ENCODE peak calls at places on chromosomes 1 and 21, in six cellular contexts. One of them, this sample, is unnamed.

GRCh38 chr1:158002022-158002629 is 8.7 kb downstream of the KIRREL1 start:
- DNase-seq in neural progenitor cell: peak; percentile 64
- DNase-seq in cardiac fibroblast: peak; percentile 53
- DNase-seq in DND-41: peak; percentile 13
- DNase-seq in psoas muscle: no peak
- DNase-seq in brain microvascular endothelial cell: no peak
- DNase-seq in this sample: no peak

GRCh38 chr1:78722947-78723346 is 73.3 kb downstream of the IFI44 start:
- DNase-seq in neural progenitor cell: no peak
- DNase-seq in cardiac fibroblast: peak; percentile 61
- DNase-seq in brain microvascular endothelial cell: no peak
- DNase-seq in DND-41: no peak
- DNase-seq in psoas muscle: no peak
- DNase-seq in this sample: peak; percentile 25

GRCh38 chr21:25708467-25709065 is 26.1 kb downstream of the ATP5PF start:
- DNase-seq in DND-41: peak; percentile 42
- DNase-seq in psoas muscle: no peak
- DNase-seq in neural progenitor cell: peak; percentile 51
- DNase-seq in cardiac fibroblast: peak; percentile 67
- DNase-seq in brain microvascular endothelial cell: peak; percentile 43
- DNase-seq in this sample: peak; percentile 58

GRCh38 chr1:28869952-28870351 is 44.4 kb upstream of the EPB41 start:
- DNase-seq in brain microvascular endothelial cell: no peak
- DNase-seq in cardiac fibroblast: no peak
- DNase-seq in neural progenitor cell: no peak
- DNase-seq in DND-41: no peak
- DNase-seq in psoas muscle: peak; percentile 1
- DNase-seq in this sample: no peak

GRCh38 chr21:35281946-35282345 is 232.8 kb upstream of the RUNX1 start:
- DNase-seq in DND-41: no peak
- DNase-seq in neural progenitor cell: no peak
- DNase-seq in cardiac fibroblast: no peak
- DNase-seq in brain microvascular endothelial cell: no peak
- DNase-seq in psoas muscle: no peak
- DNase-seq in this sample: no peak

GRCh38 chr1:14842361-14842760 is 243.9 kb downstream of the KAZN start:
- DNase-seq in brain microvascular endothelial cell: no peak
- DNase-seq in neural progenitor cell: no peak
- DNase-seq in psoas muscle: no peak
- DNase-seq in DND-41: no peak
- DNase-seq in cardiac fibroblast: no peak
- DNase-seq in this sample: peak; percentile 63

GRCh38 chr1:119767486-119767885 is 1.2 kb downstream of the HMGCS2 start:
- DNase-seq in brain microvascular endothelial cell: no peak
- DNase-seq in neural progenitor cell: no peak
- DNase-seq in cardiac fibroblast: no peak
- DNase-seq in psoas muscle: no peak
- DNase-seq in DND-41: no peak
- DNase-seq in this sample: no peak

GRCh38 chr1:202158810-202159533 is 1.4 kb downstream of the PTPN7 start:
- DNase-seq in cardiac fibroblast: no peak
- DNase-seq in psoas muscle: no peak
- DNase-seq in DND-41: peak; percentile 62
- DNase-seq in neural progenitor cell: no peak
- DNase-seq in brain microvascular endothelial cell: no peak
- DNase-seq in this sample: no peak

GRCh38 chr1:168439451-168440375 is 104.1 kb downstream of the XCL2 start:
- DNase-seq in psoas muscle: peak; percentile 55
- DNase-seq in DND-41: peak; percentile 89
- DNase-seq in cardiac fibroblast: peak; percentile 89
- DNase-seq in neural progenitor cell: peak; percentile 93
- DNase-seq in brain microvascular endothelial cell: peak; percentile 86
- DNase-seq in this sample: peak; percentile 88

GRCh38 chr1:30284226-30284625 is 439.2 kb downstream of the MATN1 start:
- DNase-seq in cardiac fibroblast: no peak
- DNase-seq in brain microvascular endothelial cell: no peak
- DNase-seq in psoas muscle: no peak
- DNase-seq in neural progenitor cell: no peak
- DNase-seq in DND-41: no peak
- DNase-seq in this sample: no peak

GRCh38 chr21:31136891-31137290 is 98.6 kb upstream of the KRTAP19-8 start:
- DNase-seq in psoas muscle: no peak
- DNase-seq in neural progenitor cell: no peak
- DNase-seq in DND-41: no peak
- DNase-seq in cardiac fibroblast: peak; percentile 90
- DNase-seq in brain microvascular endothelial cell: peak; percentile 83
- DNase-seq in this sample: peak; percentile 74

GRCh38 chr1:232915212-232915611 is 35.2 kb upstream of the NTPCR start:
- DNase-seq in DND-41: no peak
- DNase-seq in cardiac fibroblast: no peak
- DNase-seq in psoas muscle: no peak
- DNase-seq in brain microvascular endothelial cell: no peak
- DNase-seq in neural progenitor cell: no peak
- DNase-seq in this sample: no peak

GRCh38 chr1:233057836-233058235 is 107.4 kb downstream of the NTPCR start:
- DNase-seq in DND-41: no peak
- DNase-seq in brain microvascular endothelial cell: no peak
- DNase-seq in psoas muscle: no peak
- DNase-seq in cardiac fibroblast: no peak
- DNase-seq in neural progenitor cell: no peak
- DNase-seq in this sample: no peak

GRCh38 chr1:47919113-47919833 is 77.9 kb downstream of the TRABD2B start:
- DNase-seq in neural progenitor cell: no peak
- DNase-seq in cardiac fibroblast: no peak
- DNase-seq in brain microvascular endothelial cell: no peak
- DNase-seq in DND-41: no peak
- DNase-seq in psoas muscle: no peak
- DNase-seq in this sample: no peak

GRCh38 chr21:46091631-46092025 is 6.3 kb upstream of the COL6A2 start:
- DNase-seq in neural progenitor cell: no peak
- DNase-seq in psoas muscle: peak; percentile 36
- DNase-seq in brain microvascular endothelial cell: no peak
- DNase-seq in DND-41: no peak
- DNase-seq in cardiac fibroblast: no peak
- DNase-seq in this sample: no peak
- H3K4me3 ChIP-seq in neural progenitor cell: no peak overlapping the region
- H3K4me3 ChIP-seq in psoas muscle: peak overlapping the region; percentile 23
- H3K4me3 ChIP-seq in brain microvascular endothelial cell: no peak overlapping the region
- H3K4me3 ChIP-seq in DND-41: no peak overlapping the region
- H3K4me3 ChIP-seq in cardiac fibroblast: peak overlapping the region; percentile 22
- H3K4me3 ChIP-seq in this sample: no peak overlapping the region

GRCh38 chr1:90836345-90836679 is 119.2 kb upstream of the BARHL2 start:
- DNase-seq in psoas muscle: no peak
- DNase-seq in DND-41: no peak
- DNase-seq in brain microvascular endothelial cell: no peak
- DNase-seq in cardiac fibroblast: no peak
- DNase-seq in neural progenitor cell: no peak
- DNase-seq in this sample: no peak
- H3K4me3 ChIP-seq in psoas muscle: peak overlapping the region; percentile 63
- H3K4me3 ChIP-seq in DND-41: no peak overlapping the region
- H3K4me3 ChIP-seq in brain microvascular endothelial cell: no peak overlapping the region
- H3K4me3 ChIP-seq in cardiac fibroblast: peak overlapping the region; percentile 25
- H3K4me3 ChIP-seq in neural progenitor cell: peak overlapping the region; percentile 42
- H3K4me3 ChIP-seq in this sample: no peak overlapping the region

GRCh38 chr1:18263547-18264130 is 156.0 kb downstream of the IGSF21 start:
- DNase-seq in cardiac fibroblast: no peak
- DNase-seq in DND-41: no peak
- DNase-seq in psoas muscle: no peak
- DNase-seq in brain microvascular endothelial cell: no peak
- DNase-seq in neural progenitor cell: no peak
- DNase-seq in this sample: no peak
- H3K4me3 ChIP-seq in cardiac fibroblast: no peak overlapping the region
- H3K4me3 ChIP-seq in DND-41: no peak overlapping the region
- H3K4me3 ChIP-seq in psoas muscle: no peak overlapping the region
- H3K4me3 ChIP-seq in brain microvascular endothelial cell: no peak overlapping the region
- H3K4me3 ChIP-seq in neural progenitor cell: no peak overlapping the region
- H3K4me3 ChIP-seq in this sample: no peak overlapping the region

GRCh38 chr21:43194303-43195130 is 25.7 kb downstream of the CRYAA start:
- DNase-seq in cardiac fibroblast: no peak
- DNase-seq in brain microvascular endothelial cell: no peak
- DNase-seq in neural progenitor cell: no peak
- DNase-seq in psoas muscle: peak; percentile 29
- DNase-seq in DND-41: no peak
- DNase-seq in this sample: no peak
- H3K4me3 ChIP-seq in cardiac fibroblast: no peak overlapping the region
- H3K4me3 ChIP-seq in brain microvascular endothelial cell: no peak overlapping the region
- H3K4me3 ChIP-seq in neural progenitor cell: no peak overlapping the region
- H3K4me3 ChIP-seq in psoas muscle: no peak overlapping the region
- H3K4me3 ChIP-seq in DND-41: no peak overlapping the region
- H3K4me3 ChIP-seq in this sample: no peak overlapping the region

GRCh38 chr1:23118957-23119792 is 49.5 kb downstream of the LUZP1 start:
- DNase-seq in neural progenitor cell: no peak
- DNase-seq in DND-41: peak; percentile 64
- DNase-seq in brain microvascular endothelial cell: no peak
- DNase-seq in cardiac fibroblast: peak; percentile 35
- DNase-seq in psoas muscle: no peak
- DNase-seq in this sample: peak; percentile 39
- H3K4me3 ChIP-seq in neural progenitor cell: no peak overlapping the region
- H3K4me3 ChIP-seq in DND-41: no peak overlapping the region
- H3K4me3 ChIP-seq in brain microvascular endothelial cell: no peak overlapping the region
- H3K4me3 ChIP-seq in cardiac fibroblast: no peak overlapping the region
- H3K4me3 ChIP-seq in psoas muscle: peak overlapping the region; percentile 31
- H3K4me3 ChIP-seq in this sample: no peak overlapping the region

GRCh38 chr1:66933887-66934700 is 9.3 kb downstream of the MIER1 start:
- DNase-seq in cardiac fibroblast: peak; percentile 43
- DNase-seq in psoas muscle: no peak
- DNase-seq in neural progenitor cell: no peak
- DNase-seq in DND-41: no peak
- DNase-seq in brain microvascular endothelial cell: no peak
- DNase-seq in this sample: no peak

GRCh38 chr1:66929999-66930822 is 5.4 kb downstream of the MIER1 start:
- DNase-seq in brain microvascular endothelial cell: peak; percentile 86
- DNase-seq in DND-41: peak; percentile 93
- DNase-seq in neural progenitor cell: peak; percentile 97
- DNase-seq in cardiac fibroblast: peak; percentile 94
- DNase-seq in psoas muscle: peak; percentile 97
- DNase-seq in this sample: peak; percentile 95

GRCh38 chr1:66930823-66931174 is 6.0 kb downstream of the MIER1 start:
- DNase-seq in DND-41: no peak
- DNase-seq in brain microvascular endothelial cell: no peak
- DNase-seq in neural progenitor cell: no peak
- DNase-seq in cardiac fibroblast: no peak
- DNase-seq in psoas muscle: no peak
- DNase-seq in this sample: no peak

GRCh38 chr1:66931548-66932124 is 6.8 kb downstream of the MIER1 start:
- DNase-seq in DND-41: no peak
- DNase-seq in neural progenitor cell: no peak
- DNase-seq in cardiac fibroblast: peak; percentile 26
- DNase-seq in psoas muscle: no peak
- DNase-seq in brain microvascular endothelial cell: no peak
- DNase-seq in this sample: no peak

GRCh38 chr1:66932291-66932690 is 7.5 kb downstream of the MIER1 start:
- DNase-seq in cardiac fibroblast: no peak
- DNase-seq in psoas muscle: no peak
- DNase-seq in neural progenitor cell: no peak
- DNase-seq in brain microvascular endothelial cell: no peak
- DNase-seq in DND-41: no peak
- DNase-seq in this sample: no peak
- H3K4me3 ChIP-seq in cardiac fibroblast: peak overlapping the region; percentile 77
- H3K4me3 ChIP-seq in psoas muscle: peak overlapping the region; percentile 83
- H3K4me3 ChIP-seq in neural progenitor cell: peak overlapping the region; percentile 90
- H3K4me3 ChIP-seq in brain microvascular endothelial cell: no peak overlapping the region
- H3K4me3 ChIP-seq in DND-41: peak overlapping the region; percentile 97
- H3K4me3 ChIP-seq in this sample: no peak overlapping the region

This sample was measured in astrocyte of the spinal cord.